ENCODE peak calls at places on chromosomes 2 and 18, in five cellular contexts. T is AG04450, U is spleen, Z is left ventricle myocardium inferior, G is Calu3. D is an unnamed sample.

GRCh38 chr2:38416296-38417036 is 39.4 kb upstream of the ATL2 start:
- DNase-seq in U (no peak), T (no peak), G (no peak), Z (no peak), D (no peak)

GRCh38 chr18:78540636-78541400 is 438.8 kb upstream of the SALL3 start:
- DNase-seq in U (no peak), G (no peak), T (no peak), Z (no peak), D (no peak)

GRCh38 chr2:98346259-98347236 is at the start of gene CNGA3:
- DNase-seq in G (peak), U (no peak), T (no peak), Z (peak), D (no peak)

GRCh38 chr18:24530630-24531111 is 70.2 kb downstream of the HRH4 start:
- DNase-seq in Z (no peak), G (peak), T (no peak), U (no peak), D (no peak)

GRCh38 chr2:232363784-232364615 is 14.6 kb upstream of the ALPP start:
- DNase-seq in T (no peak), U (peak), Z (no peak), G (no peak), D (no peak)

GRCh38 chr2:5666798-5667197 is 25.4 kb upstream of the SOX11 start:
- DNase-seq in U (no peak), T (no peak), Z (no peak), G (no peak), D (no peak)

GRCh38 chr2:12759248-12759647 is 42.5 kb downstream of the TRIB2 start:
- DNase-seq in T (peak), G (no peak), U (no peak), Z (no peak), D (no peak)

GRCh38 chr2:216012830-216013079 is 596 bp downstream of the MREG start:
- DNase-seq in U (no peak), G (no peak), T (no peak), Z (no peak), D (no peak)

GRCh38 chr18:43034683-43035500 is 80.6 kb downstream of the RIT2 start:
- DNase-seq in T (no peak), Z (no peak), U (no peak), G (peak), D (no peak)

GRCh38 chr2:139720056-139720455 is 939.9 kb upstream of the NXPH2 start:
- DNase-seq in G (no peak), T (no peak), Z (no peak), U (no peak), D (no peak)

GRCh38 chr2:2699117-2699497 is 368.0 kb upstream of the MYT1L start:
- DNase-seq in T (no peak), G (no peak), Z (no peak), U (no peak), D (no peak)

GRCh38 chr2:168118733-168119518 is 128.5 kb downstream of the STK39 start:
- DNase-seq in U (no peak), Z (no peak), G (peak), T (peak), D (no peak)

GRCh38 chr2:168119519-168120141 is 127.8 kb downstream of the STK39 start:
- DNase-seq in G (peak), T (peak), U (no peak), Z (no peak), D (no peak)

GRCh38 chr2:168114619-168115018 is 132.8 kb downstream of the STK39 start:
- DNase-seq in T (no peak), U (no peak), G (no peak), Z (no peak), D (no peak)

GRCh38 chr2:168114021-168114420 is 133.4 kb downstream of the STK39 start:
- DNase-seq in T (no peak), Z (no peak), U (no peak), G (no peak), D (no peak)

DNA sequence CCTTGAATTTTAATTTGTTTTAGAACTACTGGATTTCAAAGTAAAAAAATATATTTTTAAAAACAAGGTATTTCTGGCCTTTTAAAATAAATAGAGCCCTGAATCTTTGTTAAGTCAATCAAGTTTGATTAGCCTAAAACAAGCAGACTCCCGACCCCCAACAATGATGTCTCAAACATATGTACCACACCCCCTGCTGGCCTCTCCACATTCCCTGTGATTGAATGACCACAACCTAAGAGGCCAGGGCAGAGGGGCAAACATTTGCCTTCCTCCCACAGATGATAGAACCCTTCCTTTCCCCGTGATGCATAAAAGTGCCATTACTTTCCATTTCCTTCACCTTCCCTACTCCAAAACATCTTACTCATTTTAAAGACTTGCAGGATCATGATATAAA is 130.9 kb downstream of the STK39 start:
- DNase-seq in T (no peak), U (no peak), Z (no peak), G (no peak), D (no peak)
- TF ChIP-seq CTCF in T (peak), U (no peak), Z (peak), G (no peak), D (no peak)

DNA sequence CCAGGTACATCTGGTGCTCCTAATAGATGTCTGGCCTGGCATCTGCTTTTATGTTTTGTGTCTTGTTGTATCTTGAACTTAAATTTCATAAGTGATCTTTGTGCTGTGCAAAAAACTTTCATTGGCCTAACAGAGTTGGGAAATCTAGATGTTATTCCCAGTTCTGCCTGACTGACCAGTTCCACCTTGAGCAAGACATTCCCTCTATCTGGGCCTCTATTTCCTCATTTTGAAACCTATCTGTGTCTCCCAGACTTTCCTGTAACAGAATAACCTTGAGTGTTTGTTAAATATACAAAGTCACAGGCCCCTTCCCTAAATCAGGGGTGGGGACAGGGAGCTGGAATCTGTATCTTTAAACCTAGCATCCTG is 90.5 kb upstream of the MSH2 start:
- DNase-seq in Z (no peak), G (no peak), U (no peak), T (no peak), D (no peak)
- TF ChIP-seq CTCF in Z (no peak), G (no peak), U (no peak), T (no peak), D (no peak)

GRCh38 chr2:117850015-117850414 is 35.5 kb downstream of the DDX18 start:
- DNase-seq in G (no peak), T (no peak), U (no peak), Z (no peak), D (no peak)
- TF ChIP-seq CTCF in G (no peak), T (no peak), U (no peak), Z (no peak), D (no peak)

GRCh38 chr2:47048801-47049480 is 106.2 kb downstream of the STPG4 start:
- DNase-seq in U (no peak), Z (no peak), G (no peak), T (no peak), D (no peak)

GRCh38 chr2:47049502-47049901 is 105.6 kb downstream of the STPG4 start:
- DNase-seq in Z (no peak), G (no peak), T (no peak), U (no peak), D (no peak)

GRCh38 chr2:47050762-47051161 is 104.3 kb downstream of the STPG4 start:
- DNase-seq in Z (no peak), T (no peak), G (no peak), U (no peak), D (no peak)

GRCh38 chr2:47051562-47051961 is 103.5 kb downstream of the STPG4 start:
- DNase-seq in G (no peak), T (no peak), U (no peak), Z (no peak), D (no peak)

DNA sequence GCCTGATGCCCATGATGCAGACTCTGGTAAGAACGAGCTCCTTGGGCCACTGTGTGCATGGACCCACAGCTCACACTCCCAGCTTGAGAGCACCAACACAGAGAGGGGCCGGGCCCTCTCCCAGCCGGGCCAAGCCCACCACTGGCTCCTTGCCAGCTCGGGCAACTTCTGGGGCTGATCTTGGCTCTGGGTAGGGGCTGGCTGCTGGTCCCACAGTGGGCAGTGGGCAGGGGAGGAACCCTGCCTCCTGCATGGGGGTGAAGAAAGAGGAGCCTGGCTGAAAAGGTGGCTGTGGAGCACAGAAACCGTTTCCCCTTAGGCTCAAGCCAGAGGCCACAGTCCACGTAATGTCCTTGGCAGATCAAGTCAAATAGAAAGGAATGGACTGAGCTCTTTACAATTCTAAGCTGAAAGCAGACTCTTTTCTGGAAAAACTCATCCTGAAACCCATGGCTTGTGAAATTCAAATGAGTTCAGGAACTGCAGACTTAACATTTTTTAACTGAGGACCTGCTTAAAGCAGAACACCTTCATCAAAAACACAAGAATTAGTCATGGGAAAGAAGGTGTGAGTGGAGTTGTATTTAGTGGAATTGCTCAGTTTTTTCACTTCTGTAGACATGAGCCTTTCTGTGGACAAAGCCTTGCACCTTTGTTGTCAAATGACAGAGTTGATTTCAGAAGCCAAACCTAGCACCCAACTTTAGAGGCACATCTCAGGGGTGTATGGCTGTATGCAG is 104.9 kb downstream of the STPG4 start:
- DNase-seq in U (no peak), Z (no peak), G (no peak), T (no peak), D (no peak)
- TF ChIP-seq CTCF in U (no peak), Z (no peak), G (no peak), T (no peak), D (no peak)

DNA sequence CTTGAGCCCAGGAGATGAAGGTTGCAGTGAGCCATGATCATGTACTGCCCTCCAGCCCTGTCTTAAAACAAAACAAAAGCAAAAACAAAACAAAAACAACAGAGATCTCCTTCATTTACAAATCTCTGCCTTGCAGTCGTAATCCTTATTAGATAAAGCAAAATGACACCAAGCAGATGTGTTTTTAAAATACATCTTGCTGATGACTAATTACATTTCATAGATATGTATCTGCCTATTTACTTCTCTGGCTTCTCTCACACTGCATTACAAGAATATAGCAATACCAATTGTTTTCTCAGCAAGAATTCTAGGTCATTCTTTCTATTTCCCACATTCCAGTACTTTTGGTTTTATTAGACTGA is 22.8 kb downstream of the NFE2L2 start:
- DNase-seq in U (no peak), T (no peak), Z (no peak), G (no peak), D (no peak)
- TF ChIP-seq CTCF in U (no peak), T (no peak), Z (no peak), G (no peak), D (no peak)

GRCh38 chr2:184072470-184072869 is 525.9 kb upstream of the ZNF804A start:
- DNase-seq in Z (no peak), G (no peak), U (no peak), T (no peak), D (no peak)

GRCh38 chr2:184067502-184067901 is 530.8 kb upstream of the ZNF804A start:
- DNase-seq in T (no peak), G (no peak), U (no peak), Z (no peak), D (no peak)
- TF ChIP-seq CTCF in T (no peak), G (no peak), U (no peak), Z (no peak), D (no peak)

DNA sequence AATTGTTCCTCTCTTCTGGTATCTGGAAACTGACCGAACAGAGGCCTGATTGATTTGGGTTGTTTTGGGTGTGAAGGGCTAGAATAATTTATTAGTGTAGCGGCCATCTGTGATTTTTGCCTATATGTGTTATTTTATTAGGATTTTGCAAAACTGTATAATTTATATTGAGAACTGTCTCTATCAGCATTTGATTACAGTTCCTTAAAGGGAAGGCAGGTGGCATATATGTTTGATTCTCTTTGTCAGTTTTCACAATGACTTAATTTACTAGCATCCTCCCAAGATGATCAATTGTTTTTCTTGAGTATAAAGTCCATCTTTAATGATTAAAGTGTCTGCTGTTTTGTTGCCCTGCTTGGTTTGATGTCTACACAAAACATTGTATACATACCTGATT is 4.5 kb downstream of the NBEAL1 start:
- DNase-seq in U (no peak), T (no peak), G (no peak), Z (no peak), D (no peak)
- TF ChIP-seq CTCF in U (no peak), T (no peak), G (no peak), Z (peak), D (no peak)

GRCh38 chr2:206263959-206264603 is 10.4 kb upstream of the ZDBF2 start:
- DNase-seq in U (no peak), Z (no peak), G (no peak), T (no peak), D (no peak)

GRCh38 chr2:206259615-206260426 is 14.6 kb upstream of the ZDBF2 start:
- DNase-seq in T (no peak), U (no peak), Z (no peak), G (no peak), D (no peak)

GRCh38 chr2:206257861-206258260 is 16.6 kb upstream of the ZDBF2 start:
- DNase-seq in U (no peak), G (no peak), Z (no peak), T (no peak), D (no peak)

GRCh38 chr2:206257345-206257744 is 17.1 kb upstream of the ZDBF2 start:
- DNase-seq in Z (no peak), G (no peak), U (no peak), T (no peak), D (no peak)

DNA sequence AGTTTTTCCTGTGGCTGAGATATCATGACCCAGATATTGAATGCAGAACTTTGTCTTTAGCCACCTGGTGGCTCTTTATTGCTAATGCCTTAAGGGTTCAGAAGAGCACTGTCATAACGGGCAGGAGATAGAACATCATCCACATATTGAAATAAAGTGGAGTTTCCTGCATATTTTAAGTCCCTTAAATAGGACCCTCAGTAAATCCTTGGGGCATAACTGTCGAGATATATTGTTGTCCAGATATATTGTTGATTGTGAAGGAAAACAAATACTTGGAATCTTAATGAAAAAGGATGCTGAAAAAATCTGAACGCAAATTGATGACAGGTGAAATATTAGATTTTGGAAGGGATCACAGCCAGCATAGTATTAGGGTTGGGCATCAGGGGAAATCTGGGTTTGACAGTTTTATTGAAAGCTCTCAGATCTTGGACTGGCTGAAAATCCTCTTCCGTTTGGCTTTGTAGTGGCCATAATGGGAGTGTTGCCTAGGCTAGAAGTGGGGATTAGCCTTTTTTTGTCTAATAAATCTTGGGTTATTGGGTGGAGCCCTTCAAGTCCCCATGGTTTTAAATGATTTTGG is 13.9 kb upstream of the ZDBF2 start:
- DNase-seq in G (peak), Z (no peak), U (no peak), T (no peak), D (no peak)
- TF ChIP-seq CTCF in G (peak), Z (peak), U (no peak), T (peak), D (no peak)

DNA sequence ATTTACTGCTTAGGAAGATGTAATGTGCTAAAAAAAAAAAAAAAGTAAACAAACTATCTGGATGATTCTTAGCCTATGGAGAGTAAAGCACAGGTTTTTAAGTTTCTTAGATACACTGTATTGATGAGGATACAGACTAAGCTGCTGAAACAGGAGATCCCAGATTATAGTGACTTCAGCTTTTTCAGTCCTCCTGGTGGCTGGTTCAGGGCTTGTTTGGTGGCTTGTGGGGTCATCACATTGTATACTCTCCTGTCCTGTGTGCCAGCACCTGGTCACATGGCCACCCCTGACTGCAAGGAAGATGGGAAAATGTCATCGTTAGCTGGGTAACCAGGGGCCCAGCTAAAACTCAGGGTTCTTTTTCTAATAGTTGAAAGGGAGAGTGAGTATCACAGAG is 31.4 kb downstream of the RAB31 start:
- DNase-seq in Z (no peak), U (no peak), G (no peak), T (no peak), D (no peak)
- TF ChIP-seq CTCF in Z (no peak), U (no peak), G (no peak), T (no peak), D (no peak)

GRCh38 chr2:88191722-88192042 is 21.5 kb downstream of the THNSL2 start:
- DNase-seq in Z (no peak), T (no peak), U (no peak), G (no peak), D (no peak)
- TF ChIP-seq CTCF in Z (no peak), T (no peak), U (no peak), G (no peak), D (peak)

D was measured in natural killer cell.